ENCODE peak calls at places on chromosome 9, in eight cellular contexts. R is colonic mucosa, P is AG04450, H is heart left ventricle, F is A549, M is lower lobe of right lung, Y is heart right ventricle, D is ovary. B is an unnamed sample. For H3K9me3, the result is how much of the 10 kb centered on the place peaks cover.

GRCh38 chr9:20378851-20379250 is 243.4 kb downstream of the MLLT3 start:
- DNase-seq in D (no peak), R (no peak), M (no peak), H (no peak), Y (no peak), P (no peak), F (no peak), B (no peak)

GRCh38 chr9:14203366-14204056 is 110.4 kb downstream of the NFIB start:
- DNase-seq in M (no peak), Y (peak), H (peak), F (no peak), D (peak), P (no peak), R (peak), B (no peak)

GRCh38 chr9:82606761-82607382 is 456.1 kb downstream of the RASEF start:
- DNase-seq in P (no peak), R (peak), H (peak), M (no peak), D (peak), Y (peak), F (peak), B (no peak)

GRCh38 chr9:8874482-8874881 is 1074.9 kb upstream of the DMAC1 start:
- DNase-seq in P (no peak), Y (no peak), D (no peak), M (no peak), R (no peak), F (no peak), H (no peak), B (no peak)

GRCh38 chr9:99436636-99437035 is 214.6 kb downstream of the SEC61B start:
- DNase-seq in H (no peak), M (no peak), P (no peak), Y (no peak), R (no peak), D (no peak), F (no peak), B (no peak)

GRCh38 chr9:108125541-108125940 is 636.0 kb upstream of the KLF4 start:
- DNase-seq in F (no peak), M (no peak), Y (no peak), H (no peak), D (no peak), P (no peak), R (no peak), B (no peak)

GRCh38 chr9:91946825-91947224 is 3.2 kb downstream of the ROR2 start:
- DNase-seq in Y (no peak), F (no peak), H (no peak), M (no peak), P (no peak), R (no peak), D (no peak), B (no peak)

GRCh38 chr9:87622936-87623335 is 103.0 kb upstream of the CTSL start:
- DNase-seq in D (no peak), R (no peak), M (no peak), F (no peak), P (no peak), Y (no peak), H (no peak), B (no peak)

GRCh38 chr9:17807670-17808282 is 228.9 kb downstream of the SH3GL2 start:
- DNase-seq in F (no peak), Y (no peak), M (no peak), R (peak), D (no peak), H (no peak), P (no peak), B (no peak)

GRCh38 chr9:37922391-37923120 is 18.6 kb upstream of the SLC25A51 start:
- DNase-seq in D (peak), P (no peak), H (peak), Y (no peak), F (no peak), M (no peak), R (no peak), B (no peak)

GRCh38 chr9:85900504-85901201 is 40.3 kb upstream of the NAA35 start:
- DNase-seq in H (no peak), F (peak), R (peak), D (no peak), P (peak), M (no peak), Y (no peak), B (no peak)

GRCh38 chr9:89549031-89549644 is 51.2 kb upstream of the SEMA4D start:
- DNase-seq in F (peak), D (peak), Y (peak), H (peak), M (peak), R (peak), P (peak), B (peak)

DNA sequence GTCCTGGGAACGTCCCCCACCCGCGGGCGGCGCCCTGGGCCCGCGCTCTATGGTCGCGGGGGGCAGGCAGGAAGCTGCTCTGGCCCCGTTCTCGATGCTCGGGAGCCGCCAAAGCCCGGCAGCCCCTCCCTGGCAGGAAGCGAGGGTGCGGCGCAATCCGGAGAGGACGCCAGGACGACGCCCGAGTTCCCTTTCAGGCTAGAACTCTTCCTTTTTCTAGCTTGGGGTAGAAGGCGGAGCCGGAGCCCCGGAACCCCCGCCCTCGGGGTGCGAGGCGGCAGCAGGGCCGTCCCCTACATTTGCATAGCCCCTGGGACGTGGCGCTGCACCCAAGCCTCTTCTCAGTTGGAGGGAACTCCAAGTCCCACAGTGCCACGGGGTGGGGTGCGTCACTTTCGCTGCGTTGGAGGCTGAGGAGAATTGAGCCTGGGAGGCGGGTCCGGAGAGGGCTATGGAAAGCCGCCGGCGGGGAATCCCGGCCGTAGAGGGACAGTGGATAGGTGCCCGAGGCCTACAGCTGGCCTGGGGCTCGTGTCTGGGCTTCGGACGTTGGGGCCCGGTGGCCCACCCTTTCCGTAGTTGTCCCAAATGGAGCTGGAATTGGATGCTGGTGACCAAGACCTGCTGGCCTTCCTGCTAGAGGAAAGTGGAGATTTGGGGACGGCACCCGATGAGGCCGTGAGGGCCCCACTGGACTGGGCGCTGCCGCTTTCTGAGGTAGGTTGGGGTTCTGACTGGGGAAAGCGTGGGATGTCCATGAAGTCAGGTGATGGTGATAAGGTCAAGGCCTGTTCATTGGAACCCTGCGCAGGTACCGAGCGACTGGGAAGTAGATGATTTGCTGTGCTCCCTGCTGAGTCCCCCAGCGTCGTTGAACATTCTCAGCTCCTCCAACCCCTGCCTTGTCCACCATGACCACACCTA is at the start of the genes CREB3 and TLN1:
- DNase-seq in R (peak), F (peak), Y (peak), D (peak), P (peak), H (peak), M (peak), B (peak)
- TF ChIP-seq CTCF in R (no peak), F (peak), Y (no peak), D (no peak), P (no peak), H (peak), M (peak), B (no peak)

GRCh38 chr9:135148386-135148785 is 60.9 kb downstream of the OLFM1 start:
- DNase-seq in Y (no peak), H (no peak), F (no peak), P (no peak), M (no peak), R (no peak), D (no peak), B (no peak)
- H3K9me3 ChIP-seq in Y (under half), H (under half), F (under half), P (half or more), M (under half), R (under half), D (under half), B (under half)

DNA sequence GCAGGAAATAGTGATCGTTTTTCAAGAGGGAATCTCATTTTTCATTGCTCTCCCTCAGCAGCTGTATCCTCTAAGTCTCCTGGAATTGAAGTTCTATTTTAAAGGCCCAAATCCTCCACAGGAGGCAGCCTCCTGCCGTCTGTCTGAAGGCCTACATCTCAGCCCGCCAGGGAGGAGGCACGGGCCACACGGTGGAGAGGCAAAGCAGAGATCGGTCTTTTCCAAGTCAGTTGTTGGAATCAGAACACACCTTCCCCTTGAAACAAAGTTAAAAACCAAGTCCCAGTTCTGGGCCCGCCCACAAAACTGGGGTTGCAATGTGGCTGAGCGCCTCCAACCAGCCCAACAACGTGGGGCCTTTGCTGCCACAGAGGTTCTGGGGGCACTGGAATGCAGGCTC is 68.7 kb downstream of the RAPGEF1 start:
- DNase-seq in M (no peak), F (no peak), P (no peak), D (no peak), R (no peak), Y (no peak), H (no peak), B (no peak)
- TF ChIP-seq CTCF in M (no peak), F (no peak), P (no peak), D (no peak), R (no peak), Y (no peak), H (no peak), B (no peak)

DNA sequence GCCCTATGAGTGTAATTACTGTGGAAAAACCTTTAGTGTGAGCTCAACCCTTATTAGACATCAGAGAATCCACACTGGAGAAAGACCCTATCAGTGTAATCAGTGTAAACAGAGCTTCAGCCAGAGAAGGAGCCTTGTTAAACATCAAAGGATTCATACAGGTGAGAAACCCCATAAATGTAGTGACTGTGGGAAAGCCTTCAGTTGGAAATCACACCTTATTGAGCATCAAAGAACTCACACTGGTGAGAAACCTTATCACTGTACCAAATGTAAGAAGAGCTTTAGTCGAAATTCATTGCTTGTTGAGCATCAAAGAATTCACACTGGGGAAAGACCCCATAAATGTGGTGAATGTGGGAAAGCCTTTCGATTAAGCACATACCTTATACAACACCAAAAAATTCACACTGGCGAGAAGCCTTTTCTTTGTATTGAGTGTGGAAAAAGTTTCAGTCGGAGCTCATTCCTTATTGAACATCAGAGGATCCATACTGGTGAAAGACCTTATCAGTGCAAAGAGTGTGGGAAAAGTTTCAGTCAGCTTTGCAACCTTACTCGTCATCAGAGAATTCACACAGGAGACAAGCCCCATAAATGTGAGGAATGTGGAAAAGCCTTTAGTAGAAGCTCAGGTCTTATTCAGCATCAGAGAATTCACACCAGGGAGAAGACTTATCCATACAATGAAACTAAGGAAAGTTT is 9.9 kb downstream of the ZNF189 start:
- DNase-seq in R (no peak), P (no peak), M (no peak), F (no peak), H (no peak), Y (no peak), D (no peak), B (no peak)
- H3K9me3 ChIP-seq in R (under half), P (under half), M (half or more), F (half or more), H (half or more), Y (under half), D (under half), B (half or more)

B was measured in CD4-positive, alpha-beta T cell.